ENCODE peak calls at places on chromosomes 4 and X, in four cellular contexts. G is IMR-90, H is K562, Y is GM12878. T is an unnamed sample.

GRCh38 chrX:31209005-31209612 is 137.3 kb upstream of the FTHL17 start:
- DNase-seq in G (peak), H (no peak), Y (no peak), T (no peak)

GRCh38 chr4:2932951-2933565 is 30.1 kb downstream of the NOP14 start:
- DNase-seq in G (no peak), H (no peak), Y (no peak), T (no peak)

GRCh38 chr4:127501103-127501502 is 131.7 kb upstream of the INTU start:
- DNase-seq in G (peak), H (no peak), Y (no peak), T (no peak)

GRCh38 chrX:33906971-33907370 is 225.1 kb downstream of the FAM47A start:
- DNase-seq in G (no peak), H (no peak), Y (no peak), T (no peak)

GRCh38 chrX:129953881-129954280 is 28.6 kb upstream of the BCORL1 start:
- DNase-seq in G (no peak), H (no peak), Y (no peak), T (no peak)

GRCh38 chrX:48848847-48849246 is 13.4 kb upstream of the PCSK1N start:
- DNase-seq in G (no peak), H (no peak), Y (no peak), T (no peak)

GRCh38 chr4:174808836-174809235 is 20.2 kb downstream of the GLRA3 start:
- DNase-seq in G (no peak), H (no peak), Y (no peak), T (no peak)

GRCh38 chr4:154234576-154234975 is 257.0 kb downstream of the DCHS2 start:
- DNase-seq in G (no peak), H (no peak), Y (no peak), T (no peak)

GRCh38 chr4:83115000-83115399 is 471 bp upstream of the PLAC8 start:
- DNase-seq in G (peak), H (no peak), Y (no peak), T (no peak)

GRCh38 chr4:184653650-184654049 is 4.1 kb downstream of the PRIMPOL start:
- DNase-seq in G (peak), H (no peak), Y (no peak), T (no peak)
- TF ChIP-seq ELK1 in G (no peak), H (no peak), Y (no peak), T (no peak)

DNA sequence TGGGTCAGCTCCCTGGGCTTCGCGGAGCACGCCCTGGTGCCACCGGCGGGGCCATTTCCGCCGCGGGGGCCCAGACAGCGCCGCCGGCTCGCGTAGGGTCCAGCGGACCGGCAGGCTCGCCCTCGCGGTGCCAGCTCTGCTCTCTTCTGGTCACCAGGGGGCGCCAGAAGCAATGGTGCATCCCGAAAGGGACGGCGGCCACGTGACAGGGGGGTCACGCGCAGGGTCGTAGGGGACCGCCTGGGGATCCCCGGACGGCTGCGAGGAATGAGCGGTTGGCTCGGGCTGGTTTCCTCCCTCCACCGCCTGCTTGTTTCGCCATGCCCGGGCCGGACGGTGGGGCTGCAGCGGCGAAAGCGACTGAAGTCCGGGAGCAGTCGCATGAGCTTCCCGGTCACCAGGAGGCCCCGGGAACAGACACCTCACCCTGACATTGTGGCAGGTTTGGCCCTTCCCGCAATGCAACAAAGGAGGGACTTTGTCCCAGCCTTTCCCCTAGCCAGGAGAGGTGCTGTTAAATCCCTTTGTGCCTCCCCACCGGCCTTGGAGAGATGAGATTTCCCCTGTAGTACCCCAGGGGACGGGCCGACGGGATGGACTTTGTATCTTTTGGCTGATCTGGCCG is 15.8 kb downstream of the ZCCHC12 start:
- DNase-seq in G (peak), H (peak), Y (no peak), T (peak)
- TF ChIP-seq SMC3 in G (no peak), H (peak), Y (no peak), T (peak)

DNA sequence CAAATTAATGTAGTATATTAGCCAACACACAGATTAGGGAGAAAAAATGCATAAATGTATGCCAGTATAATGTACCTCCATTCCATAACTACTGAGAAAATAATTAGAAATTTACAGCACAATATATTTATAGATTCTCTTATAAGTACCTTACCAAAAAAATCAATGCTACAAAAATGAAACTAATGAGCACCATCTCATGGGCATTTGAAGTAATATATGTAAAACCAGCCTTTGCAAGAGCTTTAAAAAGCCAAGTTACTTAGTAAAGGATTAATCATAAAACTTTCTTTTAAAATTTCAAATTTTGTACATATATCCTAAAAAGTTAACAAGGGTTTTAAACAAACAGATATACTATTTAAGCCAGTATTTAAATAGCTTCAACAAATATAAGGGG is 43.2 kb downstream of the LRBA start:
- DNase-seq in G (no peak), H (no peak), Y (no peak), T (no peak)
- TF ChIP-seq ELK1 in G (no peak), H (no peak), Y (no peak), T (no peak)

GRCh38 chr4:40255722-40256281 is 59.0 kb downstream of the RHOH start:
- DNase-seq in G (peak), H (no peak), Y (no peak), T (peak)

GRCh38 chr4:40256329-40256728 is 59.5 kb downstream of the RHOH start:
- DNase-seq in G (no peak), H (no peak), Y (no peak), T (no peak)

GRCh38 chr4:40253906-40254305 is 57.1 kb downstream of the RHOH start:
- DNase-seq in G (no peak), H (no peak), Y (no peak), T (no peak)

GRCh38 chr4:40258624-40259023 is 61.8 kb downstream of the RHOH start:
- DNase-seq in G (no peak), H (no peak), Y (no peak), T (no peak)

GRCh38 chr4:40254961-40255721 is 58.3 kb downstream of the RHOH start:
- DNase-seq in G (peak), H (no peak), Y (no peak), T (peak)
- TF ChIP-seq SMC3 in G (no peak), H (no peak), Y (no peak), T (no peak)

GRCh38 chrX:38236901-38237615 is 16.4 kb upstream of the SRPX start:
- DNase-seq in G (no peak), H (no peak), Y (no peak), T (no peak)
- TF ChIP-seq ELK1 in G (no peak), H (no peak), Y (no peak), T (no peak)